ENCODE peak calls at places on chromosome 6, in nine cellular contexts. M is H9; Y is lung microvascular endothelial cell; J is endothelial cell; F is activated CD4-positive, alpha-beta T cell treated with anti-CD3 and anti-CD28 coated beads for 24 hours; R is pancreas; L is adrenal gland; Z is effector CD4-positive, alpha-beta T cell; C is foreskin keratinocyte. W is an unnamed sample.

GRCh38 chr6:49913656-49914055 is 47.3 kb upstream of the CRISP1 start:
- DNase-seq in M (peak), Y (no peak), J (no peak), F (no peak), R (no peak), L (no peak), Z (no peak), C (peak), W (no peak)

GRCh38 chr6:114747995-114748625 is 405.3 kb upstream of the HS3ST5 start:
- DNase-seq in M (no peak), Y (peak), J (peak), F (peak), R (peak), L (peak), Z (no peak), C (peak), W (no peak)

GRCh38 chr6:130602151-130602770 is 224.9 kb upstream of the SMLR1 start:
- DNase-seq in M (no peak), Y (peak), J (no peak), F (no peak), R (no peak), L (peak), Z (no peak), C (peak), W (no peak)

GRCh38 chr6:49787176-49787575 is at the start of gene PGK2:
- DNase-seq in M (peak), Y (no peak), J (no peak), F (no peak), R (no peak), L (no peak), Z (no peak), C (no peak), W (no peak)

GRCh38 chr6:56644366-56644765 is 1.7 kb upstream of the DST start:
- DNase-seq in M (no peak), Y (no peak), J (no peak), F (no peak), R (no peak), L (no peak), Z (no peak), C (no peak), W (no peak)

GRCh38 chr6:36820700-36821580 is 18.3 kb downstream of the CPNE5 start:
- DNase-seq in M (no peak), Y (no peak), J (no peak), F (no peak), R (no peak), L (no peak), Z (no peak), C (peak), W (no peak)

GRCh38 chr6:155125916-155126315 is 130.8 kb downstream of the TIAM2 start:
- DNase-seq in M (no peak), Y (peak), J (no peak), F (no peak), R (no peak), L (no peak), Z (no peak), C (no peak), W (no peak)

GRCh38 chr6:90227165-90227564 is 69.5 kb downstream of the BACH2 start:
- DNase-seq in M (no peak), Y (no peak), J (no peak), F (no peak), R (no peak), L (no peak), Z (no peak), C (no peak), W (no peak)

GRCh38 chr6:43077981-43078411 is 1.9 kb downstream of the PTK7 start:
- DNase-seq in M (peak), Y (no peak), J (no peak), F (no peak), R (no peak), L (no peak), Z (no peak), C (no peak), W (no peak)

GRCh38 chr6:14123331-14124105 is 5.9 kb downstream of the CD83 start:
- DNase-seq in M (no peak), Y (no peak), J (no peak), F (no peak), R (no peak), L (no peak), Z (no peak), C (peak), W (no peak)

GRCh38 chr6:127880452-127880851 is 20.4 kb downstream of the THEMIS start:
- DNase-seq in M (no peak), Y (no peak), J (no peak), F (no peak), R (no peak), L (no peak), Z (no peak), C (no peak), W (no peak)

GRCh38 chr6:157162756-157163433 is 160.4 kb downstream of the TMEM242 start:
- DNase-seq in M (no peak), Y (no peak), J (no peak), F (no peak), R (no peak), L (no peak), Z (no peak), C (no peak), W (no peak)

GRCh38 chr6:2575191-2575590 is 175.5 kb downstream of the MYLK4 start:
- DNase-seq in M (no peak), Y (no peak), J (no peak), F (no peak), R (no peak), L (no peak), Z (no peak), C (no peak), W (no peak)